ENCODE peak calls at places on chromosomes 11 and 22, in six cellular contexts. One of them, this sample, is unnamed.

GRCh38 chr11:117818036-117818858 is 6.3 kb downstream of the FXYD2 start:
- DNase-seq in lung: no peak
- DNase-seq in NCI-H524: no peak
- DNase-seq in amniotic stem cell: no peak
- DNase-seq in cardiac muscle cell: no peak
- DNase-seq in naive thymus-derived CD8-positive, alpha-beta T cell: no peak
- DNase-seq in this sample: no peak

GRCh38 chr22:25386538-25386884 is 167.1 kb downstream of the CRYBB2 start:
- DNase-seq in lung: no peak
- DNase-seq in NCI-H524: no peak
- DNase-seq in amniotic stem cell: no peak
- DNase-seq in cardiac muscle cell: no peak
- DNase-seq in naive thymus-derived CD8-positive, alpha-beta T cell: no peak
- DNase-seq in this sample: peak

GRCh38 chr11:64372802-64373597 is 14.0 kb downstream of the RPS6KA4 start:
- DNase-seq in lung: no peak
- DNase-seq in NCI-H524: peak
- DNase-seq in amniotic stem cell: no peak
- DNase-seq in cardiac muscle cell: no peak
- DNase-seq in naive thymus-derived CD8-positive, alpha-beta T cell: no peak
- DNase-seq in this sample: no peak

GRCh38 chr22:38564669-38565068 is 5.3 kb downstream of the DMC1 start:
- DNase-seq in lung: no peak
- DNase-seq in NCI-H524: no peak
- DNase-seq in amniotic stem cell: no peak
- DNase-seq in cardiac muscle cell: no peak
- DNase-seq in naive thymus-derived CD8-positive, alpha-beta T cell: no peak
- DNase-seq in this sample: no peak

GRCh38 chr11:119709638-119710346 is 19.2 kb downstream of the NECTIN1 start:
- DNase-seq in lung: no peak
- DNase-seq in NCI-H524: peak
- DNase-seq in amniotic stem cell: no peak
- DNase-seq in cardiac muscle cell: peak
- DNase-seq in naive thymus-derived CD8-positive, alpha-beta T cell: no peak
- DNase-seq in this sample: peak

GRCh38 chr11:19881185-19881584 is 168.5 kb downstream of the NAV2 start:
- DNase-seq in lung: no peak
- DNase-seq in NCI-H524: no peak
- DNase-seq in amniotic stem cell: no peak
- DNase-seq in cardiac muscle cell: no peak
- DNase-seq in naive thymus-derived CD8-positive, alpha-beta T cell: no peak
- DNase-seq in this sample: no peak

GRCh38 chr11:83256602-83257340 is 29.4 kb downstream of the CCDC90B start:
- DNase-seq in lung: no peak
- DNase-seq in NCI-H524: no peak
- DNase-seq in amniotic stem cell: no peak
- DNase-seq in cardiac muscle cell: no peak
- DNase-seq in naive thymus-derived CD8-positive, alpha-beta T cell: no peak
- DNase-seq in this sample: no peak

GRCh38 chr11:127157225-127157624 is 156.7 kb upstream of the KIRREL3 start:
- DNase-seq in lung: no peak
- DNase-seq in NCI-H524: no peak
- DNase-seq in amniotic stem cell: no peak
- DNase-seq in cardiac muscle cell: no peak
- DNase-seq in naive thymus-derived CD8-positive, alpha-beta T cell: no peak
- DNase-seq in this sample: no peak

GRCh38 chr11:62013266-62014157 is 46.1 kb upstream of the FTH1 start:
- DNase-seq in lung: no peak
- DNase-seq in NCI-H524: no peak
- DNase-seq in amniotic stem cell: no peak
- DNase-seq in cardiac muscle cell: no peak
- DNase-seq in naive thymus-derived CD8-positive, alpha-beta T cell: no peak
- DNase-seq in this sample: no peak

GRCh38 chr11:62928011-62928410 is 6.8 kb upstream of the CHRM1 start:
- DNase-seq in lung: no peak
- DNase-seq in NCI-H524: peak
- DNase-seq in amniotic stem cell: no peak
- DNase-seq in cardiac muscle cell: no peak
- DNase-seq in naive thymus-derived CD8-positive, alpha-beta T cell: no peak
- DNase-seq in this sample: no peak

GRCh38 chr22:38924197-38924952 is 33.0 kb upstream of the APOBEC3A start:
- DNase-seq in lung: peak
- DNase-seq in NCI-H524: peak
- DNase-seq in amniotic stem cell: peak
- DNase-seq in cardiac muscle cell: peak
- DNase-seq in naive thymus-derived CD8-positive, alpha-beta T cell: no peak
- DNase-seq in this sample: no peak

GRCh38 chr11:33912405-33913361 is 20.8 kb upstream of the LMO2 start:
- DNase-seq in lung: no peak
- DNase-seq in NCI-H524: peak
- DNase-seq in amniotic stem cell: peak
- DNase-seq in cardiac muscle cell: no peak
- DNase-seq in naive thymus-derived CD8-positive, alpha-beta T cell: no peak
- DNase-seq in this sample: peak

GRCh38 chr11:46159694-46160093 is 38.4 kb upstream of the PHF21A start:
- DNase-seq in lung: no peak
- DNase-seq in NCI-H524: no peak
- DNase-seq in amniotic stem cell: no peak
- DNase-seq in cardiac muscle cell: no peak
- DNase-seq in naive thymus-derived CD8-positive, alpha-beta T cell: no peak
- DNase-seq in this sample: no peak

GRCh38 chr11:75345455-75346224 is 5.8 kb downstream of the ARRB1 start:
- DNase-seq in lung: no peak
- DNase-seq in NCI-H524: no peak
- DNase-seq in amniotic stem cell: no peak
- DNase-seq in cardiac muscle cell: no peak
- DNase-seq in naive thymus-derived CD8-positive, alpha-beta T cell: no peak
- DNase-seq in this sample: no peak

GRCh38 chr22:49266561-49267519 is 560.8 kb downstream of the BRD1 start:
- DNase-seq in lung: no peak
- DNase-seq in NCI-H524: peak
- DNase-seq in amniotic stem cell: no peak
- DNase-seq in cardiac muscle cell: no peak
- DNase-seq in naive thymus-derived CD8-positive, alpha-beta T cell: no peak
- DNase-seq in this sample: no peak

GRCh38 chr22:37197451-37198289 is 9.6 kb upstream of the C1QTNF6 start:
- DNase-seq in lung: peak
- DNase-seq in NCI-H524: no peak
- DNase-seq in amniotic stem cell: no peak
- DNase-seq in cardiac muscle cell: no peak
- DNase-seq in naive thymus-derived CD8-positive, alpha-beta T cell: no peak
- DNase-seq in this sample: no peak

GRCh38 chr22:41447435-41448188 is 1.0 kb upstream of the TOB2 start:
- DNase-seq in lung: peak
- DNase-seq in NCI-H524: peak
- DNase-seq in amniotic stem cell: no peak
- DNase-seq in cardiac muscle cell: peak
- DNase-seq in naive thymus-derived CD8-positive, alpha-beta T cell: peak
- DNase-seq in this sample: peak

GRCh38 chr11:94800394-94800793 is 32.2 kb downstream of the AMOTL1 start:
- DNase-seq in lung: no peak
- DNase-seq in NCI-H524: no peak
- DNase-seq in amniotic stem cell: no peak
- DNase-seq in cardiac muscle cell: no peak
- DNase-seq in naive thymus-derived CD8-positive, alpha-beta T cell: no peak
- DNase-seq in this sample: no peak

GRCh38 chr11:120710354-120711187 is 199.0 kb downstream of the GRIK4 start:
- DNase-seq in lung: peak
- DNase-seq in NCI-H524: no peak
- DNase-seq in amniotic stem cell: peak
- DNase-seq in cardiac muscle cell: peak
- DNase-seq in naive thymus-derived CD8-positive, alpha-beta T cell: no peak
- DNase-seq in this sample: no peak

GRCh38 chr11:21556936-21557335 is 635.9 kb upstream of the ANO5 start:
- DNase-seq in lung: no peak
- DNase-seq in NCI-H524: no peak
- DNase-seq in amniotic stem cell: no peak
- DNase-seq in cardiac muscle cell: no peak
- DNase-seq in naive thymus-derived CD8-positive, alpha-beta T cell: no peak
- DNase-seq in this sample: no peak

GRCh38 chr11:100203789-100204188 is 483.3 kb upstream of the ARHGAP42 start:
- DNase-seq in lung: no peak
- DNase-seq in NCI-H524: no peak
- DNase-seq in amniotic stem cell: no peak
- DNase-seq in cardiac muscle cell: no peak
- DNase-seq in naive thymus-derived CD8-positive, alpha-beta T cell: no peak
- DNase-seq in this sample: no peak

GRCh38 chr11:113488931-113489351 is 13.7 kb upstream of the DRD2 start:
- DNase-seq in lung: no peak
- DNase-seq in NCI-H524: peak
- DNase-seq in amniotic stem cell: no peak
- DNase-seq in cardiac muscle cell: no peak
- DNase-seq in naive thymus-derived CD8-positive, alpha-beta T cell: no peak
- DNase-seq in this sample: no peak

GRCh38 chr11:71155846-71156245 is 96.5 kb downstream of the SHANK2 start:
- DNase-seq in lung: no peak
- DNase-seq in NCI-H524: no peak
- DNase-seq in amniotic stem cell: no peak
- DNase-seq in cardiac muscle cell: no peak
- DNase-seq in naive thymus-derived CD8-positive, alpha-beta T cell: no peak
- DNase-seq in this sample: no peak

GRCh38 chr22:47213571-47214230 is 451.3 kb downstream of the TBC1D22A start:
- DNase-seq in lung: peak
- DNase-seq in NCI-H524: peak
- DNase-seq in amniotic stem cell: no peak
- DNase-seq in cardiac muscle cell: no peak
- DNase-seq in naive thymus-derived CD8-positive, alpha-beta T cell: peak
- DNase-seq in this sample: peak

GRCh38 chr11:93614111-93614784 is 47.2 kb upstream of the CEP295 start:
- DNase-seq in lung: no peak
- DNase-seq in NCI-H524: peak
- DNase-seq in amniotic stem cell: no peak
- DNase-seq in cardiac muscle cell: no peak
- DNase-seq in naive thymus-derived CD8-positive, alpha-beta T cell: peak
- DNase-seq in this sample: peak

GRCh38 chr11:83069441-83070043 is 2.2 kb downstream of the RAB30 start:
- DNase-seq in lung: no peak
- DNase-seq in NCI-H524: peak
- DNase-seq in amniotic stem cell: no peak
- DNase-seq in cardiac muscle cell: no peak
- DNase-seq in naive thymus-derived CD8-positive, alpha-beta T cell: no peak
- DNase-seq in this sample: no peak

GRCh38 chr11:8756201-8756600 is 73.6 kb downstream of the RPL27A start:
- DNase-seq in lung: no peak
- DNase-seq in NCI-H524: no peak
- DNase-seq in amniotic stem cell: no peak
- DNase-seq in cardiac muscle cell: no peak
- DNase-seq in naive thymus-derived CD8-positive, alpha-beta T cell: no peak
- DNase-seq in this sample: no peak

GRCh38 chr11:110110854-110111253 is 17.7 kb downstream of the ZC3H12C start:
- DNase-seq in lung: no peak
- DNase-seq in NCI-H524: no peak
- DNase-seq in amniotic stem cell: no peak
- DNase-seq in cardiac muscle cell: no peak
- DNase-seq in naive thymus-derived CD8-positive, alpha-beta T cell: no peak
- DNase-seq in this sample: no peak

GRCh38 chr11:126968915-126969314 is 31.7 kb downstream of the KIRREL3 start:
- DNase-seq in lung: no peak
- DNase-seq in NCI-H524: no peak
- DNase-seq in amniotic stem cell: no peak
- DNase-seq in cardiac muscle cell: peak
- DNase-seq in naive thymus-derived CD8-positive, alpha-beta T cell: no peak
- DNase-seq in this sample: peak

GRCh38 chr11:75351541-75352416 is at the start of gene ARRB1:
- DNase-seq in lung: no peak
- DNase-seq in NCI-H524: peak
- DNase-seq in amniotic stem cell: no peak
- DNase-seq in cardiac muscle cell: peak
- DNase-seq in naive thymus-derived CD8-positive, alpha-beta T cell: peak
- DNase-seq in this sample: peak

GRCh38 chr11:112734207-112734606 is 227.0 kb upstream of the NCAM1 start:
- DNase-seq in lung: no peak
- DNase-seq in NCI-H524: no peak
- DNase-seq in amniotic stem cell: no peak
- DNase-seq in cardiac muscle cell: peak
- DNase-seq in naive thymus-derived CD8-positive, alpha-beta T cell: no peak
- DNase-seq in this sample: peak

GRCh38 chr11:40130427-40130826 is 1329.0 kb downstream of the LRRC4C start:
- DNase-seq in lung: no peak
- DNase-seq in NCI-H524: no peak
- DNase-seq in amniotic stem cell: no peak
- DNase-seq in cardiac muscle cell: peak
- DNase-seq in naive thymus-derived CD8-positive, alpha-beta T cell: no peak
- DNase-seq in this sample: no peak

GRCh38 chr11:1877211-1878133 is 14.2 kb downstream of the PRR33 start:
- DNase-seq in lung: no peak
- DNase-seq in NCI-H524: no peak
- DNase-seq in amniotic stem cell: no peak
- DNase-seq in cardiac muscle cell: no peak
- DNase-seq in naive thymus-derived CD8-positive, alpha-beta T cell: no peak
- DNase-seq in this sample: no peak

GRCh38 chr22:33302549-33302948 is 244.4 kb upstream of the SYN3 start:
- DNase-seq in lung: no peak
- DNase-seq in NCI-H524: no peak
- DNase-seq in amniotic stem cell: no peak
- DNase-seq in cardiac muscle cell: no peak
- DNase-seq in naive thymus-derived CD8-positive, alpha-beta T cell: no peak
- DNase-seq in this sample: no peak

GRCh38 chr11:130644187-130644586 is 195.7 kb downstream of the ADAMTS15 start:
- DNase-seq in lung: peak
- DNase-seq in NCI-H524: no peak
- DNase-seq in amniotic stem cell: no peak
- DNase-seq in cardiac muscle cell: no peak
- DNase-seq in naive thymus-derived CD8-positive, alpha-beta T cell: no peak
- DNase-seq in this sample: no peak

This sample was measured in KBM-7.